ENCODE peak calls at places on chromosomes 6 and 20, in six cellular contexts. K is GM23248; E is effector memory CD4-positive, alpha-beta T cell; F is naive thymus-derived CD4-positive, alpha-beta T cell; L is astrocyte of the cerebellum; A is neuronal stem cell. V is an unnamed sample.

GRCh38 chr20:48668451-48668946 is 159.3 kb downstream of the PREX1 start:
- DNase-seq in K (no peak), F (no peak), L (no peak), E (no peak), A (no peak), V (no peak)

GRCh38 chr20:20214757-20215275 is 153.1 kb upstream of the INSM1 start:
- DNase-seq in A (no peak), F (no peak), K (no peak), E (no peak), L (no peak), V (no peak)

GRCh38 chr6:40931927-40932326 is 107.1 kb downstream of the UNC5CL start:
- DNase-seq in K (peak), L (no peak), A (no peak), E (no peak), F (no peak), V (no peak)

GRCh38 chr6:978937-979685 is 286.2 kb upstream of the EXOC2 start:
- DNase-seq in E (no peak), F (no peak), L (no peak), K (no peak), A (no peak), V (no peak)

GRCh38 chr6:11869656-11870340 is 91.2 kb upstream of the ADTRP start:
- DNase-seq in K (peak), E (no peak), F (no peak), L (peak), A (no peak), V (no peak)

GRCh38 chr6:52925042-52925441 is 15.5 kb upstream of the GSTA3 start:
- DNase-seq in L (no peak), K (no peak), A (no peak), E (no peak), F (no peak), V (no peak)

GRCh38 chr6:82248233-82248735 is 740 bp upstream of the IBTK start:
- DNase-seq in E (no peak), L (no peak), K (peak), F (no peak), A (no peak), V (no peak)

GRCh38 chr6:84752118-84752850 is 12.1 kb downstream of the TBX18 start:
- DNase-seq in F (no peak), K (no peak), E (no peak), A (no peak), L (no peak), V (no peak)

GRCh38 chr6:90151827-90152449 is 144.7 kb downstream of the BACH2 start:
- DNase-seq in E (no peak), L (no peak), K (no peak), A (no peak), F (no peak), V (no peak)

GRCh38 chr6:33744895-33745546 is 1.7 kb downstream of the IP6K3 start:
- DNase-seq in F (no peak), A (no peak), E (no peak), L (no peak), K (no peak), V (no peak)

GRCh38 chr20:2749343-2749950 is 51.0 kb downstream of the CPXM1 start:
- DNase-seq in A (no peak), F (no peak), K (no peak), E (no peak), L (no peak), V (no peak)

GRCh38 chr6:37347177-37348145 is 6.3 kb upstream of the RNF8 start:
- DNase-seq in F (no peak), L (no peak), E (no peak), A (no peak), K (no peak), V (no peak)

GRCh38 chr20:14521436-14521835 is 184.0 kb upstream of the FLRT3 start:
- DNase-seq in E (no peak), L (no peak), F (no peak), A (no peak), K (peak), V (no peak)

GRCh38 chr6:34226731-34227586 is 9.7 kb upstream of the HMGA1 start:
- DNase-seq in A (no peak), L (no peak), F (no peak), K (no peak), E (no peak), V (no peak)

GRCh38 chr6:155201461-155202226 is 62.2 kb upstream of the CLDN20 start:
- DNase-seq in E (no peak), L (peak), A (no peak), F (no peak), K (peak), V (no peak)

GRCh38 chr6:20706293-20707165 is 172.3 kb downstream of the CDKAL1 start:
- DNase-seq in L (no peak), A (no peak), E (no peak), F (no peak), K (peak), V (no peak)

GRCh38 chr6:71364910-71365542 is 76.4 kb downstream of the OGFRL1 start:
- DNase-seq in E (no peak), L (no peak), F (no peak), A (no peak), K (no peak), V (no peak)

GRCh38 chr6:73085362-73085975 is 139.8 kb downstream of the KHDC1L start:
- DNase-seq in E (no peak), L (peak), A (peak), K (peak), F (no peak), V (no peak)

GRCh38 chr20:55746723-55747122 is 258.6 kb downstream of the CBLN4 start:
- DNase-seq in L (no peak), K (no peak), A (no peak), F (no peak), E (no peak), V (no peak)

GRCh38 chr6:143673638-143674037 is 4.1 kb upstream of the PHACTR2 start:
- DNase-seq in E (no peak), L (peak), F (no peak), K (peak), A (peak), V (no peak)

GRCh38 chr6:136035378-136036070 is 184.0 kb downstream of the PDE7B start:
- DNase-seq in A (no peak), L (no peak), E (no peak), F (no peak), K (peak), V (no peak)

GRCh38 chr6:131270534-131270933 is 135.3 kb downstream of the AKAP7 start:
- DNase-seq in L (no peak), K (no peak), A (no peak), E (no peak), F (no peak), V (no peak)
- H3K4me3 ChIP-seq in L (no peak), K (no peak), A (no peak), E (no peak), F (no peak), V (no peak)

DNA sequence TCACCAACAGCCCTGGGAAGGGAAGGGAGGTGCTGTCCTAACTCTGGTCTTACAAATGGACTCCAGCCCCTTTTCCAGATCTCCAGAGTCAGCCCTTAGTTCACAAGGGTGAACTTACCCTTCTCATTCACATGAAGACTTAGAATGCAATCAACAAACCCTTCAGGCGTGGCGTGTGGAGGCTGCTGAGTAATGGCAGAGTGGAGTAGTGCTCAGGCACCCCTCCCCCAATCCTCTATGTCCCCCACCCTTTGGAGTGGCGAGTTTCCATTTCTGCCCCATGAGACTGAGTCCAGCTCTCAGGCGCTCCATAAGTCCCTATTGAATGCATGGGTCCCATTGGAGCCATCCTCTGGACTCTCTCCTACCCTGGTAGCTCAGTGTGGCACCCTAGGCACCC is 3.3 kb downstream of the SNAI1 start:
- DNase-seq in K (peak), L (no peak), E (no peak), F (no peak), A (no peak), V (no peak)
- H3K4me3 ChIP-seq in K (peak), L (peak), E (no peak), F (no peak), A (no peak), V (no peak)

GRCh38 chr20:34874094-34874654 is 1.5 kb upstream of the GGT7 start:
- DNase-seq in E (peak), K (peak), A (peak), F (peak), L (peak), V (peak)

GRCh38 chr20:34873583-34874093 is 982 bp upstream of the GGT7 start:
- DNase-seq in F (no peak), L (no peak), K (no peak), A (no peak), E (no peak), V (no peak)

GRCh38 chr20:34876161-34877001 is at the start of gene ACSS2:
- DNase-seq in L (peak), K (peak), E (peak), A (peak), F (peak), V (peak)

GRCh38 chr20:34877002-34877264 is 521 bp downstream of the ACSS2 start:
- DNase-seq in F (no peak), A (no peak), L (no peak), E (no peak), K (no peak), V (no peak)

DNA sequence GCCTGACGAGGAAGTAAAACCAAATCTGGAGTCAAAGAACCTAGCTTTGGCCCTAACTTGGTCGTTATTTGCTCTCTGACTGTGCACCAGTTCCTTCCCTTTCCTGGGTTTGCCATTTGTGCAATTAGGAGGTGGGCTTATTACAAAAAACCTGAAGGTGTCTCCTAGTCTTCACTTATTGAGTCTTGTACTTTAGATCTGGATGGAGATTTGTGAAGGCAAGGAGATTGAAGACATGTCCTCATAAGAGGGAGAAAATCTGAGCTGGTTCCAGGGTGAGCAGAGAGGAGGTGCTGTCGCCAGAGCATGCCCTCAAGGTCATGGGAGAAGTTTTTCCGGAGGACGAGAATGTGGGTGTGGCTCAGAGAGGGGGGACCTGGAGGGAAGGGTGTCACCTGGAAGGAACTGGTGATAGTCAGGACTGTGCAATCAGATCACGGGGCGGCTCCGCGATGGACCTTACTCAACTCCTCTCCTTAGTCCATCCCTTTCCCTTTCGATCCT is 703 bp upstream of the ACSS2 start:
- DNase-seq in E (no peak), K (no peak), L (no peak), F (no peak), A (no peak), V (no peak)
- H3K4me3 ChIP-seq in E (peak), K (peak), L (peak), F (peak), A (peak), V (peak)

GRCh38 chr6:163667372-163668060 is 253.0 kb downstream of the QKI start:
- DNase-seq in L (peak), E (no peak), K (peak), F (no peak), A (no peak), V (peak)
- H3K4me3 ChIP-seq in L (no peak), E (no peak), K (no peak), F (no peak), A (no peak), V (peak)

DNA sequence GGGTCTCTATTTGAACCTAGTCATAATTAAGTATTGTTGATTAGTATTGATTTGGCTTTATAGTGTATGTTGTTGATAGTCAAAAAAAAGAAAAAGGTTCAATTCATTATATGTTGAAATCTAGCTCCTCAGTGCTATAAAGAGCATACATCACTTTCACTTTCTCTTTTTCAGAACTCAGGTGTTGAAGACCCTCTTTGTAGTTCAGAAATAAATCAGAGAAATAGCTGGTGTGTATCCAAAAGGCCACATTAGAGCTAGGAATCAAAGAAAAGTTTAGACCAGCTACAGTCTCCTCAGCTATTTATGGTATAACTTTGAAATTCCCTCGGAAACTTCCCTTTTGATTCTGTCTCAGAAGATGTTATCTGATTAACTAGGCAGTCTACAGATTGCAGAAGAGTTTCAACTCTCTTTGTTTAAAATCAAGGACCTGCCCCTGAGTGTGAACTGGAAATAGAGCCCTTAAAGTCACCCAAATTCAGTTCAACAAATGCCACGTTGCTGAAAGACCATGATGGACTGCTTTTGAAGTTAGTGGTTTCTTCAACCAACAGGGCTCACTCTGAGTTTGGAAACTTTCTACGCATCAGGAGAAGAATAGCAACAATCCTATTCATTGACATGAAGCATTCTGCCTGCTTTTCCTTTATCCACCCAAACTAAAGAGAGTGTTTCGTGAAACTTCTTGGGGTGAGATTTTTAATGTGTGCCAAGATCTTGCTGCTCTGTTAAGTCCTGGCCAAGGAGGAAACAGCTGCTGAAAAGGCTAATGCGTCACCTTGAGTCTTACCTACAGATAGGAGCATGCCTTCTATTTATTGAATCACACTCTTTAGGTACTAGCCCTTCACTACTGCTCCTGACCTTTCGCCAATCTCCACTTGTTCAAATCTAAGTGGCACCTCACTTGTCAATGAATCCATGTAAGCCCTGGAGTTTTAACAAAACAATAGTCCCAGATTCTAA is 111.7 kb downstream of the TNFRSF21 start:
- DNase-seq in L (no peak), A (no peak), F (no peak), E (no peak), K (no peak), V (no peak)
- H3K4me3 ChIP-seq in L (no peak), A (no peak), F (peak), E (peak), K (peak), V (no peak)

DNA sequence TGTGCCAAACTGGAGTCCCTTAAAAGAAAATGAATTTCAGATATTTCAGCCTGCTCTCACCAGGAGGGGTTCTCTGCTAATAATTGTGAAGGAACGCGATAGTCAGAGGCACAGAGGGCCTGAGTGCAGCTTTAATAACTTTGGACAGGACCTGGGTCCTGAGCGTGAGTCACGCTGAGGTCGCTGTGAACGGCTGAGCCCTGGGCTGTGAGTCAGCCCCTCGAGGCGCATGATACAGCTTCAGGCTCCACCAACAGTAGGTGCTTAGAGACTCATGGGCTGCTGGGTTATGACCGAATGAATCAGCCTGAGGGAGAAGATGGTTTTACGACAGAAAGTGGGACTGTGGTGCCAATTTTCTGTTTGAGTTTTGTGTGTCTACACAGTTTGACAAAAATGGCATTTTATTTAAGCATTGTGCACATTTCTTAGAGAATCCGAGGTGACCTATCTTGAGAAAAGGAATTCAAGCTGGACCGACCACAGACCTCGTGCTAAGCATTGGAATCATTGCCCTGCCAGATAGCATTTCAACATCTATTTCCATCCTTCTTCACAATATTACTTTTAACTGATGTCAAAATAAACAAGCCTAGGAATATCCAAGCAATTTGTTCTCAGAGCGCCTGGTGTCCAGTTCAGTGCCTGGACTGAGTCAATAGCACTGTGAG is 183.0 kb downstream of the THBS2 start:
- DNase-seq in A (no peak), K (peak), L (peak), F (no peak), E (no peak), V (no peak)
- H3K4me3 ChIP-seq in A (no peak), K (peak), L (no peak), F (no peak), E (no peak), V (no peak)

DNA sequence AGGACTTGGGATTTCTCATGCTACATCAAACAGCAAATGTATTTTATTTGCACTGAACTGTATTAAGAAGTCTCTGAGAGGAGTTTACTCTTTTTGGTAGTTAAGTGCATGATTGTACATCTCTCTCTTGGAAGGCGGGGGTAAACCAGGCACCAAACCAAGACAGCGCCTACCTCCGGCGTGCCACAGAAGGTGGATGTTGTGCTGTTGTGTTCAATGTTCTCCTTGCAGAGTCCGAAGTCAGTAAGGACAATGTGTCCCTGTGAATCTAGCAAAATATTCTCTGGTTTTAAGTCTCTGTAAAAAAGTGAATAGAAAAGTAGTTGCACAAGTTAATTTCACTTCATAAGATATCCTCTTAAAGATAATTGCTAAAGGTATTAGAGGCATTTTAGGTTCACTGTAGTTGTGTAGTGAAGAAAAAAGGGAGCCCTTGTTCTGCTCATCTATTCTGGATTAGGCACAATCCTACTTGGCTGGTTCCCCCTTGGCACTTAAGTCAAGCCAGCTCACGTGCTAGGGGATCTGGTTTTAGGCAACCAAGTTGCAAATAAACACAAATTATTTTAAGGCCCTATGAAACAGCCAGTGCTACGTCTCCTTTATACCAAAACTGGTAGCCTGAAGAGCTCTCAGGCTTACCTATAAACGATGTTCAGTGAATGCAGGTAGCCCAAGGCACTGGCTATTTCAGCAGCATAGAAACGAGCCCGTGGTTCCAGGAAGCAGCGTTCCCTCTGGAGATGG is 119.8 kb upstream of the SLC2A12 start:
- DNase-seq in K (peak), L (no peak), A (no peak), E (no peak), F (no peak), V (no peak)
- H3K4me3 ChIP-seq in K (peak), L (peak), A (no peak), E (no peak), F (no peak), V (peak)

GRCh38 chr20:30284533-30284932 is 972.9 kb upstream of the DEFB115 start:
- DNase-seq in K (no peak), E (no peak), L (no peak), A (no peak), F (no peak), V (no peak)

GRCh38 chr20:30286157-30286556 is 971.3 kb upstream of the DEFB115 start:
- DNase-seq in F (no peak), L (no peak), A (no peak), E (no peak), K (no peak), V (no peak)

GRCh38 chr20:30281584-30282197 is 975.8 kb upstream of the DEFB115 start:
- DNase-seq in E (no peak), L (no peak), A (no peak), F (no peak), K (peak), V (no peak)
- H3K4me3 ChIP-seq in E (no peak), L (no peak), A (no peak), F (no peak), K (peak), V (no peak)

GRCh38 chr6:29442670-29443184 is 3.6 kb downstream of the OR10C1 start:
- DNase-seq in K (no peak), E (no peak), F (no peak), L (no peak), A (no peak), V (no peak)

DNA sequence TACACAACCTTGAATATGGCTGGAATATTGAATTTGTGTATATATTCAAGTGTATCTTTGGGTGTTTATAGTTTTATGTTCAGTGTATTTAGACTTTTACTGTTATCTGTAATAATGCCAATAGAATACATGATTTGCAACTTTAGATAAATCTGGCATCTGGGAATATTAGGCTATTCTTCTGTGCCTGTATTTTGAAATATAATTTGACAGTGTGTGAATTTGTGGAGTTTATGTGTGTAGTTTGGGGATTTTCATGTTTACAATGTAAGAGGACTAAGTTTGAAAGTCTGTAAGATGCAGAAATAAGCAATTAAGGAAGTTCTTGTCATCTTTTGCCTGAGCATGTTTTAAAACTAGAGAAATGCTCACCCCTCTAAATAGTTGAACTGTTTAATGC is at the start of gene OR10C1:
- DNase-seq in A (no peak), K (no peak), E (no peak), F (no peak), L (no peak), V (no peak)
- H3K4me3 ChIP-seq in A (no peak), K (no peak), E (no peak), F (no peak), L (no peak), V (no peak)